ENCODE peak calls at places on chromosome 21, in seven cellular contexts. One of them, this sample, is unnamed.

GRCh38 chr21:15437873-15438272 is 291.9 kb upstream of the USP25 start:
- DNase-seq in aorta: no peak
- DNase-seq in PC-3: peak; percentile 8
- DNase-seq in mesendoderm: no peak
- DNase-seq in stimulated activated CD8-positive, alpha-beta memory T cell treated with anti-CD3 and anti-CD28 coated beads, Interleukin-2, amount 100 ng/mL, for 1 hour: no peak
- DNase-seq in skeletal muscle cell: peak; percentile 77
- DNase-seq in stimulated activated CD4-positive, alpha-beta T cell treated with anti-CD3 and anti-CD28 coated beads, Interleukin-12 subunit alpha, Interleukin-12 subunit beta, amount 100 ng/mL, for 48 hours: no peak
- DNase-seq in this sample: no peak

GRCh38 chr21:41611966-41612606 is 104.1 kb upstream of the TMPRSS2 start:
- DNase-seq in aorta: no peak
- DNase-seq in PC-3: peak; percentile 85
- DNase-seq in mesendoderm: peak; percentile 76
- DNase-seq in stimulated activated CD8-positive, alpha-beta memory T cell treated with anti-CD3 and anti-CD28 coated beads, Interleukin-2, amount 100 ng/mL, for 1 hour: no peak
- DNase-seq in skeletal muscle cell: no peak
- DNase-seq in stimulated activated CD4-positive, alpha-beta T cell treated with anti-CD3 and anti-CD28 coated beads, Interleukin-12 subunit alpha, Interleukin-12 subunit beta, amount 100 ng/mL, for 48 hours: no peak
- DNase-seq in this sample: peak; percentile 42

GRCh38 chr21:23887709-23888303 is 1719.5 kb downstream of the MRPL39 start:
- DNase-seq in aorta: no peak
- DNase-seq in PC-3: no peak
- DNase-seq in mesendoderm: no peak
- DNase-seq in stimulated activated CD8-positive, alpha-beta memory T cell treated with anti-CD3 and anti-CD28 coated beads, Interleukin-2, amount 100 ng/mL, for 1 hour: peak; percentile 1
- DNase-seq in skeletal muscle cell: no peak
- DNase-seq in stimulated activated CD4-positive, alpha-beta T cell treated with anti-CD3 and anti-CD28 coated beads, Interleukin-12 subunit alpha, Interleukin-12 subunit beta, amount 100 ng/mL, for 48 hours: no peak
- DNase-seq in this sample: no peak

GRCh38 chr21:45632165-45632896 is 11.2 kb upstream of the PCBP3 start:
- DNase-seq in aorta: no peak
- DNase-seq in PC-3: no peak
- DNase-seq in mesendoderm: no peak
- DNase-seq in stimulated activated CD8-positive, alpha-beta memory T cell treated with anti-CD3 and anti-CD28 coated beads, Interleukin-2, amount 100 ng/mL, for 1 hour: no peak
- DNase-seq in skeletal muscle cell: no peak
- DNase-seq in stimulated activated CD4-positive, alpha-beta T cell treated with anti-CD3 and anti-CD28 coated beads, Interleukin-12 subunit alpha, Interleukin-12 subunit beta, amount 100 ng/mL, for 48 hours: no peak
- DNase-seq in this sample: no peak

GRCh38 chr21:39096754-39097153 is 86.5 kb downstream of the PSMG1 start:
- DNase-seq in aorta: no peak
- DNase-seq in PC-3: no peak
- DNase-seq in mesendoderm: peak; percentile 45
- DNase-seq in stimulated activated CD8-positive, alpha-beta memory T cell treated with anti-CD3 and anti-CD28 coated beads, Interleukin-2, amount 100 ng/mL, for 1 hour: no peak
- DNase-seq in skeletal muscle cell: no peak
- DNase-seq in stimulated activated CD4-positive, alpha-beta T cell treated with anti-CD3 and anti-CD28 coated beads, Interleukin-12 subunit alpha, Interleukin-12 subunit beta, amount 100 ng/mL, for 48 hours: no peak
- DNase-seq in this sample: no peak

GRCh38 chr21:26125433-26126167 is 45.0 kb downstream of the APP start:
- DNase-seq in aorta: no peak
- DNase-seq in PC-3: no peak
- DNase-seq in mesendoderm: peak; percentile 34
- DNase-seq in stimulated activated CD8-positive, alpha-beta memory T cell treated with anti-CD3 and anti-CD28 coated beads, Interleukin-2, amount 100 ng/mL, for 1 hour: no peak
- DNase-seq in skeletal muscle cell: no peak
- DNase-seq in stimulated activated CD4-positive, alpha-beta T cell treated with anti-CD3 and anti-CD28 coated beads, Interleukin-12 subunit alpha, Interleukin-12 subunit beta, amount 100 ng/mL, for 48 hours: no peak
- DNase-seq in this sample: no peak

GRCh38 chr21:42527489-42528158 is 14.0 kb downstream of the SLC37A1 start:
- DNase-seq in aorta: no peak
- DNase-seq in PC-3: no peak
- DNase-seq in mesendoderm: no peak
- DNase-seq in stimulated activated CD8-positive, alpha-beta memory T cell treated with anti-CD3 and anti-CD28 coated beads, Interleukin-2, amount 100 ng/mL, for 1 hour: no peak
- DNase-seq in skeletal muscle cell: no peak
- DNase-seq in stimulated activated CD4-positive, alpha-beta T cell treated with anti-CD3 and anti-CD28 coated beads, Interleukin-12 subunit alpha, Interleukin-12 subunit beta, amount 100 ng/mL, for 48 hours: peak; percentile 44
- DNase-seq in this sample: no peak

GRCh38 chr21:36734367-36735200 is 35.7 kb downstream of the SIM2 start:
- DNase-seq in aorta: no peak
- DNase-seq in PC-3: no peak
- DNase-seq in mesendoderm: no peak
- DNase-seq in stimulated activated CD8-positive, alpha-beta memory T cell treated with anti-CD3 and anti-CD28 coated beads, Interleukin-2, amount 100 ng/mL, for 1 hour: no peak
- DNase-seq in skeletal muscle cell: no peak
- DNase-seq in stimulated activated CD4-positive, alpha-beta T cell treated with anti-CD3 and anti-CD28 coated beads, Interleukin-12 subunit alpha, Interleukin-12 subunit beta, amount 100 ng/mL, for 48 hours: no peak
- DNase-seq in this sample: no peak

GRCh38 chr21:43333301-43334062 is 93.4 kb downstream of the SIK1 start:
- DNase-seq in aorta: no peak
- DNase-seq in PC-3: peak; percentile 95
- DNase-seq in mesendoderm: peak; percentile 89
- DNase-seq in stimulated activated CD8-positive, alpha-beta memory T cell treated with anti-CD3 and anti-CD28 coated beads, Interleukin-2, amount 100 ng/mL, for 1 hour: no peak
- DNase-seq in skeletal muscle cell: peak; percentile 83
- DNase-seq in stimulated activated CD4-positive, alpha-beta T cell treated with anti-CD3 and anti-CD28 coated beads, Interleukin-12 subunit alpha, Interleukin-12 subunit beta, amount 100 ng/mL, for 48 hours: no peak
- DNase-seq in this sample: no peak

GRCh38 chr21:28253378-28253777 is 739.3 kb downstream of the LTN1 start:
- DNase-seq in aorta: no peak
- DNase-seq in PC-3: peak; percentile 62
- DNase-seq in mesendoderm: no peak
- DNase-seq in stimulated activated CD8-positive, alpha-beta memory T cell treated with anti-CD3 and anti-CD28 coated beads, Interleukin-2, amount 100 ng/mL, for 1 hour: no peak
- DNase-seq in skeletal muscle cell: no peak
- DNase-seq in stimulated activated CD4-positive, alpha-beta T cell treated with anti-CD3 and anti-CD28 coated beads, Interleukin-12 subunit alpha, Interleukin-12 subunit beta, amount 100 ng/mL, for 48 hours: no peak
- DNase-seq in this sample: no peak

GRCh38 chr21:42388740-42389448 is 7.0 kb downstream of the TMPRSS3 start:
- DNase-seq in aorta: no peak
- DNase-seq in PC-3: no peak
- DNase-seq in mesendoderm: no peak
- DNase-seq in stimulated activated CD8-positive, alpha-beta memory T cell treated with anti-CD3 and anti-CD28 coated beads, Interleukin-2, amount 100 ng/mL, for 1 hour: no peak
- DNase-seq in skeletal muscle cell: no peak
- DNase-seq in stimulated activated CD4-positive, alpha-beta T cell treated with anti-CD3 and anti-CD28 coated beads, Interleukin-12 subunit alpha, Interleukin-12 subunit beta, amount 100 ng/mL, for 48 hours: no peak
- DNase-seq in this sample: peak; percentile 22

GRCh38 chr21:41703857-41704501 is 62.9 kb downstream of the RIPK4 start:
- DNase-seq in aorta: no peak
- DNase-seq in PC-3: peak; percentile 98
- DNase-seq in mesendoderm: no peak
- DNase-seq in stimulated activated CD8-positive, alpha-beta memory T cell treated with anti-CD3 and anti-CD28 coated beads, Interleukin-2, amount 100 ng/mL, for 1 hour: no peak
- DNase-seq in skeletal muscle cell: no peak
- DNase-seq in stimulated activated CD4-positive, alpha-beta T cell treated with anti-CD3 and anti-CD28 coated beads, Interleukin-12 subunit alpha, Interleukin-12 subunit beta, amount 100 ng/mL, for 48 hours: no peak
- DNase-seq in this sample: no peak

GRCh38 chr21:39661121-39661520 is 48.4 kb downstream of the B3GALT5 start:
- DNase-seq in aorta: no peak
- DNase-seq in PC-3: no peak
- DNase-seq in mesendoderm: no peak
- DNase-seq in stimulated activated CD8-positive, alpha-beta memory T cell treated with anti-CD3 and anti-CD28 coated beads, Interleukin-2, amount 100 ng/mL, for 1 hour: no peak
- DNase-seq in skeletal muscle cell: no peak
- DNase-seq in stimulated activated CD4-positive, alpha-beta T cell treated with anti-CD3 and anti-CD28 coated beads, Interleukin-12 subunit alpha, Interleukin-12 subunit beta, amount 100 ng/mL, for 48 hours: no peak
- DNase-seq in this sample: no peak

GRCh38 chr21:31326478-31327247 is 17.4 kb downstream of the TIAM1 start:
- DNase-seq in aorta: no peak
- DNase-seq in PC-3: no peak
- DNase-seq in mesendoderm: no peak
- DNase-seq in stimulated activated CD8-positive, alpha-beta memory T cell treated with anti-CD3 and anti-CD28 coated beads, Interleukin-2, amount 100 ng/mL, for 1 hour: peak; percentile 12
- DNase-seq in skeletal muscle cell: peak; percentile 53
- DNase-seq in stimulated activated CD4-positive, alpha-beta T cell treated with anti-CD3 and anti-CD28 coated beads, Interleukin-12 subunit alpha, Interleukin-12 subunit beta, amount 100 ng/mL, for 48 hours: peak; percentile 60
- DNase-seq in this sample: no peak

GRCh38 chr21:36788116-36788515 is 89.2 kb downstream of the SIM2 start:
- DNase-seq in aorta: no peak
- DNase-seq in PC-3: peak; percentile 74
- DNase-seq in mesendoderm: no peak
- DNase-seq in stimulated activated CD8-positive, alpha-beta memory T cell treated with anti-CD3 and anti-CD28 coated beads, Interleukin-2, amount 100 ng/mL, for 1 hour: no peak
- DNase-seq in skeletal muscle cell: no peak
- DNase-seq in stimulated activated CD4-positive, alpha-beta T cell treated with anti-CD3 and anti-CD28 coated beads, Interleukin-12 subunit alpha, Interleukin-12 subunit beta, amount 100 ng/mL, for 48 hours: no peak
- DNase-seq in this sample: no peak

GRCh38 chr21:34814529-34814951 is 145.7 kb downstream of the CLIC6 start:
- DNase-seq in aorta: no peak
- DNase-seq in PC-3: no peak
- DNase-seq in mesendoderm: no peak
- DNase-seq in stimulated activated CD8-positive, alpha-beta memory T cell treated with anti-CD3 and anti-CD28 coated beads, Interleukin-2, amount 100 ng/mL, for 1 hour: no peak
- DNase-seq in skeletal muscle cell: no peak
- DNase-seq in stimulated activated CD4-positive, alpha-beta T cell treated with anti-CD3 and anti-CD28 coated beads, Interleukin-12 subunit alpha, Interleukin-12 subunit beta, amount 100 ng/mL, for 48 hours: no peak
- DNase-seq in this sample: no peak